ENCODE peak calls at places on chromosomes 5 and 9, in six cellular contexts. H is heart right ventricle, W is neuronal stem cell, X is sigmoid colon, N is upper lobe of left lung, O is lower lobe of right lung. U is an unnamed sample.

GRCh38 chr9:109016132-109016531 is 2.8 kb upstream of the CTNNAL1 start:
- DNase-seq in W (no peak), X (no peak), N (no peak), O (no peak), H (no peak), U (no peak)

GRCh38 chr5:133698646-133699526 is 86.5 kb upstream of the FSTL4 start:
- DNase-seq in O (no peak), H (no peak), N (peak; percentile 18), X (peak; percentile 25), W (no peak), U (no peak)

GRCh38 chr5:111627862-111628261 is 115.5 kb upstream of the STARD4 start:
- DNase-seq in H (no peak), O (no peak), W (no peak), X (no peak), N (no peak), U (no peak)

GRCh38 chr9:109253241-109253636 is 67.6 kb downstream of the EPB41L4B start:
- DNase-seq in H (no peak), W (no peak), N (no peak), X (no peak), O (no peak), U (no peak)

GRCh38 chr9:127149010-127149409 is 26.6 kb upstream of the ANGPTL2 start:
- DNase-seq in H (no peak), O (no peak), X (peak; percentile 56), N (no peak), W (no peak), U (no peak)

GRCh38 chr5:459562-460412 is 16.8 kb downstream of the EXOC3 start:
- DNase-seq in O (no peak), X (peak; percentile 50), N (peak; percentile 11), H (no peak), W (no peak), U (no peak)

GRCh38 chr5:9165567-9165966 is 380.3 kb downstream of the SEMA5A start:
- DNase-seq in O (no peak), N (no peak), X (no peak), W (peak; percentile 23), H (no peak), U (no peak)

GRCh38 chr5:74200560-74200959 is 440.0 kb downstream of the ENC1 start:
- DNase-seq in X (no peak), N (no peak), W (no peak), O (no peak), H (no peak), U (no peak)

GRCh38 chr9:127525426-127526188 is 74.3 kb downstream of the LRSAM1 start:
- DNase-seq in H (peak; percentile 26), O (no peak), W (no peak), X (no peak), N (no peak), U (no peak)

GRCh38 chr9:19049872-19050636 is 827 bp downstream of the RRAGA start:
- DNase-seq in X (no peak), N (no peak), O (no peak), H (no peak), W (no peak), U (no peak)

GRCh38 chr5:9069650-9070049 is 476.2 kb downstream of the SEMA5A start:
- DNase-seq in X (no peak), N (no peak), H (no peak), O (no peak), W (no peak), U (no peak)

DNA sequence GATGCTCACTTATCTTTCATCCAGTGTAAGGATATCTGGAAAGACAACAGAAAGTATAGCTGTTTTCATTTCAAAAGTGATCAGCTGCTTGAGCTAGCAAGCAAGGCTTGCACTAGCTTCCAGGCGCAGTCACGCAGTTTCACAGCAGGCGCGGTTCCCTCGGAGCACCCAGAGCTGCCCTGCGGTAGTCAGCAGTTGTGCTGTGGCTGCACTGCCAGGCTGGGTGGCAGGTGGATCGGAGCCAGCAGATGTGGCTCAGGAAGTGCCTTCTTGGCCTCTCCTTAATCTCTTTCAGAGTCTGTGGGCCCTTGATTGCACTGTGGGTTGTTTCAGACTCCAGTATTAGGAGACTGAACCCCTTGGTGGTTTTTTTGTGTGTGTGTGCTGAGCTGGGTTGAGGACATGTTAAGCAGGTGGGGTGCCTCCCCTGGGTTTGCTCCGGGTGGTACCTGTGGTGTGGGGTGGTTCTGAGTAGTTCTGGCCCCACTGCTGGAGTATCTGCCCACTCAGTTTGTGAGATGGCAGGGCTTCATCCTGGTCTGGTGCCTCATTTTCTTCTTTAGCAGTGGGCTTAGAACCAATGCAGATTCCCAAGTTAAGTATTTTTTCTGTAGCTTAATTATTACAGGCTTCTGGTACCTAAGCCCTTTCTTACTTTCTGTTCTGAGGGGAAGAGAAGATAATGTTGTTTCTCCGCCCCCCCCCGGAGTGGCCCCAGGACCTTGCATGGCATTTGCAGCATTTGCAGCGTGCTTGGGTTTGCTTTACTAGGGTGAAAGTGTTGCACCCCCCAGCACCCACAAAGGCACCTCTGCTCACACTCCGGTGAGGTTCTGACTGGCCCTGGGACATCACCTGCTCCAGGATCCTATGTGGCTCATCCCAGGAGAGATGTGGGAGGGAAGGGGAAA is 16.4 kb downstream of the TENT4A start:
- DNase-seq in N (no peak), O (no peak), H (no peak), W (no peak), X (peak; percentile 69), U (no peak)
- H3K4me1 ChIP-seq in N (peaks cover 49% of the 10 kb centered on the region), O (peaks cover 71% of the 10 kb centered on the region), H (peaks cover 12% of the 10 kb centered on the region), W (peaks cover 17% of the 10 kb centered on the region), X (peaks cover 86% of the 10 kb centered on the region), U (no peaks in the 10 kb centered on the region)

DNA sequence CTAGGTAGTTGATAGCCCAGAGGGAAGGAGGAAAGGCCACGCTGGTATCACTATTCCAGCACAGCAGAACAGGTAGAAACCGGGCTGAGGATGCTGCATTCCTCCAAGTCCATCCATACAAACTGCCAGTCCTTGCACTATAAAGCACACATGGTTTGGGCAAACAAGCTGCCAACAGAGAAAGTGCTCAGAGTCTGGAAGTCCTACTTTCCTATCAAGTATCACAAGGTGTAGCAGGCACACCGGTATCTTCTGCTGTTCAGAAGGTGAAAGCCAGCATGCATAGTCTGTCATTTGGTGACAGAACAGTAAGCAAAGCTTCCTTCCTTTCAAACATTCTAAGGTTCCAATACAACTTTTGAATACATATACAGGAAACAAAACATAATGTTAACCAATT is 14.9 kb downstream of the DIAPH1 start:
- DNase-seq in O (no peak), H (no peak), W (no peak), X (no peak), N (no peak), U (no peak)
- H3K4me1 ChIP-seq in O (peaks cover 92% of the 10 kb centered on the region), H (peaks cover 2% of the 10 kb centered on the region), W (no peaks in the 10 kb centered on the region), X (peaks cover 3% of the 10 kb centered on the region), N (peaks cover 67% of the 10 kb centered on the region), U (peaks cover 2% of the 10 kb centered on the region)

GRCh38 chr9:104871961-104872527 is 55.9 kb downstream of the ABCA1 start:
- DNase-seq in X (no peak), W (no peak), H (no peak), O (no peak), N (no peak), U (no peak)
- H3K4me1 ChIP-seq in X (peaks cover 84% of the 10 kb centered on the region), W (peaks cover 14% of the 10 kb centered on the region), H (peaks cover 22% of the 10 kb centered on the region), O (peaks cover 47% of the 10 kb centered on the region), N (peaks cover 32% of the 10 kb centered on the region), U (peaks cover 3% of the 10 kb centered on the region)

GRCh38 chr9:136724772-136725171 is 12.4 kb downstream of the DIPK1B start:
- DNase-seq in N (no peak), X (no peak), O (no peak), H (no peak), W (no peak), U (no peak)

GRCh38 chr9:136723362-136723976 is 11.1 kb downstream of the DIPK1B start:
- DNase-seq in O (no peak), W (no peak), N (no peak), H (no peak), X (no peak), U (no peak)

GRCh38 chr9:136722969-136723356 is 10.6 kb downstream of the DIPK1B start:
- DNase-seq in N (no peak), H (no peak), W (no peak), X (no peak), O (no peak), U (no peak)

GRCh38 chr9:136725612-136726011 is 13.2 kb downstream of the DIPK1B start:
- DNase-seq in N (no peak), X (no peak), H (no peak), W (no peak), O (no peak), U (no peak)

DNA sequence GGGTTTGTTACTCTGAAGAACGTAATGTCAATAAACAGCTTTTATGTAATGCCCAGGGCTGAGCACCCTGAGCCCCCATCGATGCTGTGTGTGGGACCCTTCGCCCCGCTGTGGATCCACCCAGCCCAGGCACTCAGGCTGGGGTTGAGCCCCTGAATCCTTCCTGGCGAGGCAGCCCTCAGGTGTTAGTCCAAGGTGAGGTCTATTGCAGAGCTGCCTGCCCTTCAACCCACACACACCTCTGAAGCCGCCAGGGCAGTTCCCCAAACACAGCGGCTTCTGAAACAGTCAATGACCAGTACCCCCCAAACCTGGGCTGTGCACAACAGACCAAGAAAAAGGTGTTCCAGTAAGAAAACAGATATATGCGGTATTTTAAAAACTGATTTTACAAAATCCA is 11.6 kb downstream of the DIPK1B start:
- DNase-seq in O (no peak), N (no peak), X (no peak), H (no peak), W (no peak), U (no peak)
- H3K4me1 ChIP-seq in O (peaks cover 82% of the 10 kb centered on the region), N (peaks cover 90% of the 10 kb centered on the region), X (peaks cover 79% of the 10 kb centered on the region), H (peaks cover 25% of the 10 kb centered on the region), W (peaks cover 42% of the 10 kb centered on the region), U (peaks cover 32% of the 10 kb centered on the region)

GRCh38 chr5:172425402-172425801 is 28.9 kb downstream of the SH3PXD2B start:
- DNase-seq in W (no peak), N (no peak), H (no peak), X (no peak), O (no peak), U (no peak)
- H3K4me1 ChIP-seq in W (no peaks in the 10 kb centered on the region), N (peaks cover 40% of the 10 kb centered on the region), H (peaks cover 11% of the 10 kb centered on the region), X (peaks cover 76% of the 10 kb centered on the region), O (peaks cover 68% of the 10 kb centered on the region), U (no peaks in the 10 kb centered on the region)

GRCh38 chr9:34995288-34996060 is 5.9 kb downstream of the DNAJB5 start:
- DNase-seq in O (no peak), N (no peak), W (no peak), H (no peak), X (no peak), U (no peak)
- H3K4me1 ChIP-seq in O (peaks cover 49% of the 10 kb centered on the region), N (peaks cover 55% of the 10 kb centered on the region), W (peaks cover 9% of the 10 kb centered on the region), H (peaks cover 26% of the 10 kb centered on the region), X (peaks cover 73% of the 10 kb centered on the region), U (peaks cover 34% of the 10 kb centered on the region)

GRCh38 chr5:41763537-41763936 is 106.7 kb downstream of the OXCT1 start:
- DNase-seq in W (no peak), N (no peak), H (no peak), O (no peak), X (no peak), U (no peak)
- H3K4me1 ChIP-seq in W (no peaks in the 10 kb centered on the region), N (no peaks in the 10 kb centered on the region), H (no peaks in the 10 kb centered on the region), O (no peaks in the 10 kb centered on the region), X (peaks cover 13% of the 10 kb centered on the region), U (no peaks in the 10 kb centered on the region)

U was measured in NT2/D1.